ENCODE peak calls at places on chromosomes 2 and 18, in seven cellular contexts. B, G, S, Y, U, V and C are unnamed samples.

GRCh38 chr2:138504546-138505239 is 3.1 kb downstream of the SPOPL start:
- DNase-seq in B (no peak), G (no peak), S (peak), Y (no peak), U (no peak), V (no peak), C (no peak)

GRCh38 chr2:16663121-16663905 is 2.3 kb downstream of the CYRIA start:
- DNase-seq in B (no peak), G (no peak), S (no peak), Y (no peak), U (no peak), V (no peak), C (no peak)

GRCh38 chr18:25832008-25832604 is 258.3 kb downstream of the SS18 start:
- DNase-seq in B (peak), G (peak), S (peak), Y (peak), U (peak), V (peak), C (no peak)

GRCh38 chr2:225100269-225100668 is 58.0 kb upstream of the DOCK10 start:
- DNase-seq in B (no peak), G (no peak), S (no peak), Y (no peak), U (peak), V (no peak), C (peak)

GRCh38 chr2:190507135-190507534 is 27.4 kb downstream of the NEMP2 start:
- DNase-seq in B (no peak), G (no peak), S (no peak), Y (no peak), U (no peak), V (no peak), C (no peak)

GRCh38 chr2:37376421-37377186 is 32.2 kb downstream of the QPCT start:
- DNase-seq in B (peak), G (no peak), S (peak), Y (peak), U (peak), V (no peak), C (no peak)

GRCh38 chr2:111944536-111945210 is 46.3 kb downstream of the MERTK start:
- DNase-seq in B (no peak), G (no peak), S (peak), Y (no peak), U (no peak), V (no peak), C (no peak)

GRCh38 chr18:34048423-34048822 is 176.3 kb downstream of the NOL4 start:
- DNase-seq in B (no peak), G (no peak), S (peak), Y (no peak), U (no peak), V (no peak), C (no peak)

GRCh38 chr2:218993345-218994315 is at the start of gene CRYBA2:
- DNase-seq in B (no peak), G (peak), S (no peak), Y (no peak), U (no peak), V (peak), C (no peak)

GRCh38 chr2:42010743-42011298 is 37.0 kb upstream of the PKDCC start:
- DNase-seq in B (no peak), G (no peak), S (no peak), Y (peak), U (peak), V (no peak), C (peak)

GRCh38 chr2:203656522-203657287 is 49.7 kb upstream of the CD28 start:
- DNase-seq in B (no peak), G (no peak), S (peak), Y (no peak), U (peak), V (no peak), C (no peak)

GRCh38 chr18:41096504-41096903 is 858.5 kb upstream of the PIK3C3 start:
- DNase-seq in B (no peak), G (peak), S (no peak), Y (peak), U (peak), V (no peak), C (peak)

GRCh38 chr2:162327134-162327769 is 8.8 kb upstream of the IFIH1 start:
- DNase-seq in B (no peak), G (peak), S (no peak), Y (no peak), U (no peak), V (peak), C (no peak)

GRCh38 chr2:170554278-170554955 is 160.7 kb upstream of the SP5 start:
- DNase-seq in B (peak), G (no peak), S (no peak), Y (peak), U (peak), V (no peak), C (peak)

GRCh38 chr2:176504431-176504830 is 235.2 kb downstream of the MTX2 start:
- DNase-seq in B (no peak), G (no peak), S (no peak), Y (no peak), U (peak), V (peak), C (no peak)

GRCh38 chr2:240252191-240252871 is 111.9 kb upstream of the OTOS start:
- DNase-seq in B (no peak), G (no peak), S (no peak), Y (no peak), U (no peak), V (no peak), C (no peak)

GRCh38 chr18:48545690-48546365 is 7.0 kb downstream of the CTIF start:
- DNase-seq in B (peak), G (peak), S (no peak), Y (no peak), U (peak), V (peak), C (no peak)

GRCh38 chr2:1811971-1812350 is 67.6 kb upstream of the PXDN start:
- DNase-seq in B (no peak), G (no peak), S (no peak), Y (no peak), U (no peak), V (no peak), C (no peak)

GRCh38 chr2:150522269-150522668 is 34.8 kb upstream of the RND3 start:
- DNase-seq in B (no peak), G (no peak), S (no peak), Y (no peak), U (no peak), V (no peak), C (no peak)

GRCh38 chr2:1621501-1621900 is 122.8 kb downstream of the PXDN start:
- DNase-seq in B (no peak), G (no peak), S (no peak), Y (no peak), U (no peak), V (no peak), C (no peak)

GRCh38 chr2:215882689-215883088 is 130.7 kb downstream of the MREG start:
- DNase-seq in B (no peak), G (no peak), S (no peak), Y (no peak), U (no peak), V (no peak), C (no peak)

GRCh38 chr2:105038383-105039061 is 653 bp downstream of the MRPS9 start:
- DNase-seq in B (no peak), G (peak), S (no peak), Y (no peak), U (peak), V (no peak), C (no peak)

GRCh38 chr2:144943293-144943941 is 423.5 kb upstream of the ZEB2 start:
- DNase-seq in B (no peak), G (no peak), S (no peak), Y (no peak), U (no peak), V (no peak), C (no peak)

GRCh38 chr18:54734059-54734458 is 94.2 kb upstream of the RAB27B start:
- DNase-seq in B (peak), G (no peak), S (no peak), Y (peak), U (peak), V (no peak), C (peak)

GRCh38 chr2:33678447-33678846 is 79.3 kb upstream of the FAM98A start:
- DNase-seq in B (no peak), G (no peak), S (no peak), Y (no peak), U (no peak), V (no peak), C (no peak)

GRCh38 chr2:187102381-187102780 is 253.4 kb upstream of the ZSWIM2 start:
- DNase-seq in B (no peak), G (no peak), S (no peak), Y (no peak), U (peak), V (no peak), C (no peak)

GRCh38 chr18:51151568-51152511 is 45.6 kb downstream of the MEX3C start:
- DNase-seq in B (no peak), G (no peak), S (peak), Y (no peak), U (no peak), V (no peak), C (no peak)

GRCh38 chr2:177313162-177313781 is 48.7 kb upstream of the NFE2L2 start:
- DNase-seq in B (no peak), G (no peak), S (no peak), Y (no peak), U (no peak), V (no peak), C (no peak)

GRCh38 chr2:186424265-186424664 is 61.8 kb upstream of the ZC3H15 start:
- DNase-seq in B (no peak), G (no peak), S (no peak), Y (no peak), U (no peak), V (no peak), C (no peak)

GRCh38 chr2:112977559-112978056 is at the start of gene IL36G:
- DNase-seq in B (no peak), G (no peak), S (peak), Y (no peak), U (no peak), V (no peak), C (no peak)

GRCh38 chr2:112958428-112959108 is 19.2 kb upstream of the IL36G start:
- DNase-seq in B (peak), G (peak), S (peak), Y (peak), U (peak), V (peak), C (no peak)

GRCh38 chr18:30160124-30160523 is 882.4 kb downstream of the DSC3 start:
- DNase-seq in B (no peak), G (no peak), S (no peak), Y (no peak), U (no peak), V (no peak), C (no peak)

GRCh38 chr2:238914648-238915015 is 66.7 kb downstream of the TWIST2 start:
- DNase-seq in B (no peak), G (no peak), S (no peak), Y (no peak), U (peak), V (no peak), C (no peak)

GRCh38 chr2:45273412-45274189 is 264.3 kb upstream of the SIX2 start:
- DNase-seq in B (no peak), G (no peak), S (no peak), Y (no peak), U (no peak), V (no peak), C (no peak)

GRCh38 chr2:197148401-197148800 is 162.2 kb downstream of the ANKRD44 start:
- DNase-seq in B (no peak), G (no peak), S (no peak), Y (no peak), U (no peak), V (no peak), C (no peak)

GRCh38 chr2:222203031-222203430 is 95.8 kb downstream of the PAX3 start:
- DNase-seq in B (no peak), G (no peak), S (no peak), Y (no peak), U (no peak), V (no peak), C (no peak)

GRCh38 chr2:171741189-171741588 is 53.9 kb downstream of the DYNC1I2 start:
- DNase-seq in B (no peak), G (no peak), S (peak), Y (peak), U (peak), V (no peak), C (no peak)

GRCh38 chr2:205758498-205758897 is 76.2 kb downstream of the NRP2 start:
- DNase-seq in B (no peak), G (no peak), S (no peak), Y (no peak), U (no peak), V (no peak), C (no peak)

GRCh38 chr2:131105950-131106801 is 1.0 kb downstream of the PLEKHB2 start:
- DNase-seq in B (no peak), G (no peak), S (peak), Y (no peak), U (peak), V (peak), C (no peak)

GRCh38 chr2:131104487-131105155 is 515 bp upstream of the PLEKHB2 start:
- DNase-seq in B (no peak), G (no peak), S (peak), Y (peak), U (peak), V (no peak), C (no peak)

GRCh38 chr2:131105156-131105949 is at the start of gene PLEKHB2:
- DNase-seq in B (peak), G (peak), S (peak), Y (peak), U (peak), V (peak), C (no peak)
- TF ChIP-seq CTCF in B (peak), G (no peak), S (peak), Y (peak), U (peak), V (no peak), C (peak)

GRCh38 chr2:65017335-65017734 is 28.1 kb downstream of the SLC1A4 start:
- DNase-seq in B (no peak), G (no peak), S (no peak), Y (no peak), U (no peak), V (no peak), C (no peak)
- TF ChIP-seq CTCF in B (no peak), G (no peak), S (peak), Y (peak), U (no peak), V (no peak), C (peak)

GRCh38 chr2:208092093-208092832 is 32.1 kb downstream of the CRYGD start:
- DNase-seq in B (no peak), G (no peak), S (no peak), Y (no peak), U (no peak), V (no peak), C (no peak)
- TF ChIP-seq CTCF in B (no peak), G (no peak), S (no peak), Y (no peak), U (no peak), V (no peak), C (no peak)

GRCh38 chr2:110829413-110830146 is 97.2 kb downstream of the ACOXL start:
- DNase-seq in B (no peak), G (no peak), S (no peak), Y (no peak), U (no peak), V (no peak), C (no peak)

GRCh38 chr2:110837421-110838409 is 105.3 kb downstream of the ACOXL start:
- DNase-seq in B (no peak), G (peak), S (no peak), Y (no peak), U (no peak), V (peak), C (no peak)

GRCh38 chr2:110828330-110828729 is 96.0 kb downstream of the ACOXL start:
- DNase-seq in B (no peak), G (no peak), S (no peak), Y (no peak), U (no peak), V (no peak), C (peak)

GRCh38 chr2:110834134-110834827 is 101.9 kb downstream of the ACOXL start:
- DNase-seq in B (no peak), G (no peak), S (no peak), Y (no peak), U (no peak), V (no peak), C (no peak)

GRCh38 chr2:110832740-110833139 is 100.4 kb downstream of the ACOXL start:
- DNase-seq in B (no peak), G (no peak), S (no peak), Y (no peak), U (no peak), V (no peak), C (no peak)
- TF ChIP-seq CTCF in B (no peak), G (no peak), S (no peak), Y (no peak), U (no peak), V (no peak), C (no peak)

DNA sequence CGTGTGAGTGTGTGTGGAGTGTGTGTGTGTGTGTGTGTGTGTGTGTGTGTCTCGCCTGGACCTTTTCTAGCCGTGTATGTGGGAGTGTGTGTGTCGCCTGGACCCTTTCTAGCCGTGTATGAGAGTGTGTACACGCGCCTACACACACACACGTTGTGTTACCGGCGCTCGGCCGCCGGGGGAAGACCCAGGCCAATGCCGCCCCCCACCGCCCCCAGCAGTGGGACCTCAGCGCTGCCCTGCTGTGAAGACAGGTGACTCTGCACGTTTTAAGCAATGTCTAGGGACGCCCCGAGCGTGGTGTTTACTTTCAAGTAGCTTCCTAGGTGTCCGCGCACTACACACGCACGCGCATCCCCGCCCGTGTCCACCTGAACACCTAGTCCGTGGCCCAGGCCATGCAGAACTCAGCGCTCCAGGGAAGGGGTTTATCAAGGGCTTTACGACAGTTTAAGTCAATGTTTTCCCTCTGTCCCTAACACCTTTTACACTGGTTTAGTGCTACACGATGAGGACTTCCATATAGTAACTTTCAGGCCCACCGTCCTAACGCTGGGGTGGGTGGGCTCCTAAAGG is 1.2 kb upstream of the BCL2 start:
- DNase-seq in B (no peak), G (peak), S (peak), Y (no peak), U (no peak), V (peak), C (no peak)
- TF ChIP-seq CTCF in B (no peak), G (no peak), S (no peak), Y (no peak), U (no peak), V (no peak), C (no peak)

DNA sequence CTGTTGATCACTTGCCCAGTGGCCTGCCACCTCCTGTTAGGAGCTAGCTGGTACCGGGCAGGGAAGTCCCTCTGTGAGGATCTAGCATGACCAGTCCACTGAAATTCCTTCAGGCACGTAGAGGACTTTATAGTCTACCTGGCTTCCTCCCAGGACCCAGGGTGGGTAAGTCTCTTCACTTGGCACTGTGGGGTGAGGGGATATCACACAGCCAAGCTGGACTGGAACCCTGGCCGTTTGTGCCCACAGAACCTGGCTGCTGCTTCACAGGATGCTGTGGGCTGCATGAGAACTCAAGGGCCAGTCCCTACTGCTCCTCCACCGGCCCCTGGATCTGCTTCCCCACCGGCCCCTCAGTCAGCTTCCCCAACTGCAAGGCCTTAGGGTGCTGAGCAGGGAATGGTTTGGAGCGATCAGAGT is 35.8 kb downstream of the HS1BP3 start:
- DNase-seq in B (no peak), G (no peak), S (no peak), Y (no peak), U (no peak), V (no peak), C (no peak)
- TF ChIP-seq CTCF in B (no peak), G (no peak), S (no peak), Y (peak), U (no peak), V (no peak), C (peak)